ENCODE peak calls at places on chromosome 18, in eight cellular contexts. R is breast epithelium; V is CD8-positive, alpha-beta T cell; Y is BE2C; P is adrenal gland; K is HCT116; M is A549; F is endodermal cell. A is an unnamed sample.

GRCh38 chr18:6732952-6733351 is 3.4 kb downstream of the ARHGAP28 start:
- DNase-seq in K (no peak), R (no peak), M (no peak), Y (no peak), V (no peak), P (no peak), F (no peak), A (no peak)

GRCh38 chr18:49744395-49744987 is 68.8 kb downstream of the ACAA2 start:
- DNase-seq in V (no peak), R (no peak), Y (no peak), K (no peak), P (no peak), M (no peak), F (no peak), A (no peak)

GRCh38 chr18:75035944-75036343 is 173.0 kb downstream of the PTGR3 start:
- DNase-seq in Y (no peak), F (no peak), K (no peak), R (no peak), V (no peak), M (no peak), P (no peak), A (no peak)

GRCh38 chr18:43780782-43781340 is 503.6 kb upstream of the SYT4 start:
- DNase-seq in M (no peak), Y (no peak), P (no peak), F (no peak), K (no peak), R (no peak), V (no peak), A (no peak)

GRCh38 chr18:11500153-11501122 is 109.0 kb upstream of the SLC35G4 start:
- DNase-seq in F (no peak), P (peak; percentile 93), K (peak; percentile 89), M (peak; percentile 90), V (no peak), R (peak; percentile 67), Y (no peak), A (no peak)

GRCh38 chr18:61531182-61531581 is 198.0 kb downstream of the CDH20 start:
- DNase-seq in V (no peak), K (no peak), R (no peak), M (no peak), P (peak; percentile 34), F (no peak), Y (peak; percentile 69), A (no peak)

GRCh38 chr18:49645836-49646235 is 84.0 kb downstream of the LIPG start:
- DNase-seq in Y (no peak), P (no peak), V (no peak), F (peak; percentile 63), K (no peak), R (peak; percentile 78), M (no peak), A (no peak)

GRCh38 chr18:63152791-63153190 is 166.8 kb downstream of the BCL2 start:
- DNase-seq in Y (no peak), K (no peak), R (no peak), F (no peak), V (no peak), M (no peak), P (no peak), A (no peak)

GRCh38 chr18:22032392-22032961 is 136.9 kb upstream of the GATA6 start:
- DNase-seq in P (peak; percentile 31), F (peak; percentile 72), Y (no peak), V (no peak), M (peak; percentile 86), K (peak; percentile 88), R (no peak), A (no peak)

GRCh38 chr18:75070625-75071483 is 138.1 kb downstream of the PTGR3 start:
- DNase-seq in Y (no peak), F (peak; percentile 56), K (peak; percentile 63), R (peak; percentile 30), V (peak; percentile 19), P (peak; percentile 42), M (peak; percentile 61), A (no peak)

GRCh38 chr18:55404811-55405654 is 183.0 kb downstream of the TCF4 start:
- DNase-seq in M (no peak), F (no peak), R (no peak), P (no peak), K (no peak), Y (no peak), V (no peak), A (no peak)
- H3K4me1 ChIP-seq in M (peaks cover 24% of the 10 kb centered on the region), F (peaks cover 8% of the 10 kb centered on the region), R (no peaks in the 10 kb centered on the region), P (no peaks in the 10 kb centered on the region), K (no peaks in the 10 kb centered on the region), Y (peaks cover 26% of the 10 kb centered on the region), V (no peaks in the 10 kb centered on the region), A (no peaks in the 10 kb centered on the region)

GRCh38 chr18:44791520-44791919 is 110.8 kb downstream of the SETBP1 start:
- DNase-seq in Y (no peak), V (no peak), R (no peak), F (no peak), K (no peak), M (no peak), P (no peak), A (no peak)

GRCh38 chr18:44788334-44788733 is 107.6 kb downstream of the SETBP1 start:
- DNase-seq in V (no peak), K (no peak), R (no peak), P (no peak), Y (no peak), M (no peak), F (no peak), A (no peak)

GRCh38 chr18:44790860-44791259 is 110.2 kb downstream of the SETBP1 start:
- DNase-seq in K (no peak), P (no peak), V (no peak), Y (no peak), M (no peak), F (no peak), R (no peak), A (no peak)

GRCh38 chr18:44792456-44793080 is 111.9 kb downstream of the SETBP1 start:
- DNase-seq in F (no peak), R (no peak), K (no peak), Y (no peak), M (no peak), V (no peak), P (no peak), A (no peak)

DNA sequence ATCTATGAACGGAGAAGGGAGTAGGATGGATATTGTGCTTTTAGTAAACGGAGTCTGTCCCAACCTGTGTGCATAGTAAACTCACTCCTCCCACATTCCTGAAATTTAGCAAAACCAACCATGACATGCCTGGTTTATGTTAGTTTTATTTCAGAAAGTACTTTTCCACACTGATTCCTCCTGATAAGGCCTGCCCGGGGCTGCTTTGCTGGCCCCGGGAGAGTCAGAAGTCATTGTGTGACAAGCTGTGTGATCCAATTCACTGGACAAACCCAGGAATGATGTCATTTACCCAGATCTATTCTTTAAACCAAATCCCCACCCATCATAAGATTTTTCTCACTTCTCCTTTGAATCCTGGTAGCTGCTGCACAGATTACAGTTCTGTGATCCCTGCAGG is 109.0 kb downstream of the SETBP1 start:
- DNase-seq in V (no peak), R (no peak), F (no peak), Y (peak; percentile 12), M (peak; percentile 12), K (no peak), P (no peak), A (peak; percentile 54)
- TF ChIP-seq CTCF in V (no peak), R (no peak), F (no peak), Y (no peak), M (no peak), K (no peak), P (no peak), A (no peak)

GRCh38 chr18:26531600-26532150 is 16.7 kb downstream of the KCTD1 start:
- DNase-seq in V (no peak), Y (no peak), K (no peak), P (no peak), F (no peak), R (no peak), M (no peak), A (no peak)

GRCh38 chr18:26526128-26526965 is 22.0 kb downstream of the KCTD1 start:
- DNase-seq in K (no peak), M (no peak), R (no peak), Y (no peak), V (no peak), F (peak; percentile 68), P (no peak), A (no peak)

GRCh38 chr18:26524952-26525351 is 23.4 kb downstream of the KCTD1 start:
- DNase-seq in R (no peak), V (no peak), Y (no peak), P (no peak), M (no peak), F (no peak), K (no peak), A (no peak)

GRCh38 chr18:26524002-26524401 is 24.4 kb downstream of the KCTD1 start:
- DNase-seq in R (no peak), K (no peak), Y (no peak), M (no peak), V (no peak), P (no peak), F (no peak), A (no peak)

GRCh38 chr18:26526966-26527234 is 21.5 kb downstream of the KCTD1 start:
- DNase-seq in V (no peak), P (no peak), F (no peak), Y (no peak), R (no peak), K (no peak), M (no peak), A (no peak)
- H3K4me1 ChIP-seq in V (no peaks in the 10 kb centered on the region), P (peaks cover 6% of the 10 kb centered on the region), F (peaks cover 3% of the 10 kb centered on the region), Y (no peaks in the 10 kb centered on the region), R (no peaks in the 10 kb centered on the region), K (peaks cover 2% of the 10 kb centered on the region), M (peaks cover 27% of the 10 kb centered on the region), A (no peaks in the 10 kb centered on the region)

DNA sequence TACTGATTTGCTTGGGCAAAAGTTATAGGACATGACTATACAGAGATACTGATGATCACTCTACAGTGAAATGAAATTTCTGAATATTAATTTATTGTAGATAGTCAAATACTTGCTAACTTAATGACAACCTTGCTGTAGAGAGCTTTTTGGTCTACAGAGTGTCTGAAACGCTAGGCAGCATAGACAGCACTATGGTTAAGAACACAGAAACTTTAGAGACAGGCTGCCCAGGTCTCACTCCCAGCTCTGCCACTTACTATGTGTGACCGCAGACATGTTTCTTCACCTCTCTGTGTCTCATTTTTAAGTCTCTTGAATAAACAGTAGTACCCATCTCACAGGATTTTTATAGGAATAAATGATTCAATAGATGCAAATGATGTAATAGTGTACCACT is 247.0 kb downstream of the TCF4 start:
- DNase-seq in Y (no peak), P (no peak), R (no peak), K (no peak), V (no peak), F (no peak), M (no peak), A (no peak)
- TF ChIP-seq CTCF in Y (no peak), P (no peak), R (no peak), K (no peak), V (no peak), F (no peak), M (no peak), A (no peak)

GRCh38 chr18:45165871-45166270 is 449.4 kb upstream of the SLC14A2 start:
- DNase-seq in K (no peak), M (no peak), V (no peak), P (no peak), R (no peak), F (no peak), Y (no peak), A (no peak)
- H3K4me1 ChIP-seq in K (no peaks in the 10 kb centered on the region), M (peaks cover 34% of the 10 kb centered on the region), V (no peaks in the 10 kb centered on the region), P (no peaks in the 10 kb centered on the region), R (no peaks in the 10 kb centered on the region), F (no peaks in the 10 kb centered on the region), Y (no peaks in the 10 kb centered on the region), A (no peaks in the 10 kb centered on the region)

A was measured in right lobe of liver.